ENCODE peak calls at places on chromosome 1, in four cellular contexts. R is K562, S is HCT116, Z is SK-N-SH. F is an unnamed sample.

GRCh38 chr1:29465755-29466154 is 229.4 kb downstream of the PTPRU start:
- DNase-seq in R (peak), S (no peak), Z (no peak), F (no peak)

GRCh38 chr1:31460027-31460426 is 47.0 kb downstream of the SERINC2 start:
- DNase-seq in R (peak), S (no peak), Z (no peak), F (peak)

GRCh38 chr1:151716405-151716762 is 219 bp downstream of the CELF3 start:
- DNase-seq in R (no peak), S (no peak), Z (no peak), F (no peak)

GRCh38 chr1:88851303-88852063 is 39.9 kb downstream of the GTF2B start:
- DNase-seq in R (no peak), S (no peak), Z (no peak), F (no peak)

GRCh38 chr1:1005774-1006304 is 5.9 kb upstream of the HES4 start:
- DNase-seq in R (no peak), S (no peak), Z (no peak), F (no peak)

GRCh38 chr1:241591317-241591716 is 48.9 kb downstream of the CHML start:
- DNase-seq in R (no peak), S (no peak), Z (no peak), F (peak)

GRCh38 chr1:102861247-102861646 is 247.1 kb downstream of the COL11A1 start:
- DNase-seq in R (no peak), S (no peak), Z (no peak), F (no peak)

GRCh38 chr1:74731399-74732052 is 1.3 kb downstream of the CRYZ start:
- DNase-seq in R (peak), S (no peak), Z (no peak), F (no peak)

GRCh38 chr1:62905309-62905708 is 121.4 kb downstream of the ATG4C start:
- DNase-seq in R (no peak), S (no peak), Z (no peak), F (no peak)

GRCh38 chr1:245969274-245969673 is 537.8 kb downstream of the SMYD3 start:
- DNase-seq in R (no peak), S (no peak), Z (no peak), F (no peak)

GRCh38 chr1:235563513-235563912 is 59.3 kb upstream of the B3GALNT2 start:
- DNase-seq in R (no peak), S (no peak), Z (no peak), F (no peak)

GRCh38 chr1:183476081-183476480 is 3.8 kb downstream of the SMG7 start:
- DNase-seq in R (no peak), S (no peak), Z (no peak), F (no peak)
- H3K4me3 ChIP-seq in R (no peak), S (no peak), Z (no peak), F (no peak)

GRCh38 chr1:52746189-52746588 is 19.9 kb downstream of the ZYG11B start:
- DNase-seq in R (no peak), S (no peak), Z (no peak), F (no peak)
- H3K9ac ChIP-seq in R (no peak), S (no peak), Z (no peak), F (no peak)

DNA sequence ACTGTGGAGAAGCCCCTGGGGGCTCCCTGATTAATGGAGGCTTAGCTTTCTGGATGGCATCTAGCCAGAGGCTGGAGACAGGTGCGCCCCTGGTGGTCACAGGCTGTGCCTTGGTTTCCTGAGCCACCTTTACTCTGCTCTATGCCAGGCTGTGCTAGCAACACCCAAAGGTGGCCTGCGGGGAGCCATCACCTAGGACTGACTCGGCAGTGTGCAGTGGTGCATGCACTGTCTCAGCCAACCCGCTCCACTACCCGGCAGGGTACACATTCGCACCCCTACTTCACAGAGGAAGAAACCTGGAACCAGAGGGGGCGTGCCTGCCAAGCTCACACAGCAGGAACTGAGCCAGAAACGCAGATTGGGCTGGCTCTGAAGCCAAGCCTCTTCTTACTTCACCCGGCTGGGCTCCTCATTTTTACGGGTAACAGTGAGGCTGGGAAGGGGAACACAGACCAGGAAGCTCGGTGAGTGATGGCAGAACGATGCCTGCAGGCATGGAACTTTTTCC is 24.8 kb downstream of the PCSK9 start:
- DNase-seq in R (no peak), S (no peak), Z (peak), F (no peak)
- TF ChIP-seq YY1 in R (no peak), S (no peak), Z (no peak), F (no peak)

GRCh38 chr1:16072095-16072494 is 1.4 kb downstream of the FAM131C start:
- DNase-seq in R (no peak), S (no peak), Z (no peak), F (no peak)

GRCh38 chr1:16073490-16074104 is at the start of gene FAM131C:
- DNase-seq in R (peak), S (no peak), Z (peak), F (no peak)

GRCh38 chr1:16071614-16072013 is 1.8 kb downstream of the FAM131C start:
- DNase-seq in R (no peak), S (no peak), Z (no peak), F (no peak)

GRCh38 chr1:16074217-16074616 is 766 bp upstream of the FAM131C start:
- DNase-seq in R (no peak), S (no peak), Z (no peak), F (no peak)

DNA sequence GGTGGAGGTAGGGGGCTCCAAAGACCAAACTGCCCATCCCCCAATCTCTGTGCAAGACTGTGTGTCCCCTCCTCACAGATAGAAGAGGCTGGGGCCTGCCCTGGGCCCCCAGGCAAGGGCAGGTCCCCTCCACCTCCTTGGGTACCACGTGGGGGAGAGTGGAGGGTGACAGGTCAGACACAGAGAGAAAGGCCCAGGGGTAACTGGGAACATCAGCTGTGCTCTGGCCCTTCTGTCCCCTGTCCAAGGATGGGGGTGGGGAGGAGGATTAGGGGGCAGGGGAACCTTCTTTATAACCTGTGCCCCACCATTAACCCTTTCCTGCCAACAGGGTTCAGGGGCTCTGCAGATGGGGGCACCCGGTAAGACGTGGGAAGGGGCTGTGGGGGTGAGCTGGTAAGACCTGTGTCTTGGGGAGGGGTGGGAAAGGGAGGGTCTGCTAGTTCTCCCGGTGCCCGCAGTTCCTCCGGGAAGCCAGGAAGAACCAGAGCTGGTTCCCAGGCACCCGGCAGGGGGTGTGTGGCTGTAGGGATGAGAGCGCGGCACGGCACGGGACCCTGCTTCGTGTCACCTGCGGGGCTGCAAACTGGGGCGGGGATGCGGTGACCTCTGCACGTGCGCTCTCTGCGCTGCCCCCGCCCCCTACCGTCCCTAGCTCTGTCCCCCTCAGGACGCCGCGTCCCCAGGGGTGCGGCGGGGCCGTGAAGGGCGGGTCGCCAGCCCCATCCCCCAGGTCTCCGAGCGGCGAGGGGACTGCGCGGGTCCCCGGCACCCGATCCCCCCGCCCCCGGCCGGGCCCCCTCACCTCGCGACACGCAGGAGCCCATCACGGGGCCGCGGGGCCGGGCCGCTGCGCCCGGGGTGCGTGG is 601 bp downstream of the FAM131C start:
- DNase-seq in R (peak), S (no peak), Z (peak), F (no peak)
- H3K4me3 ChIP-seq in R (peak), S (peak), Z (peak), F (peak)

DNA sequence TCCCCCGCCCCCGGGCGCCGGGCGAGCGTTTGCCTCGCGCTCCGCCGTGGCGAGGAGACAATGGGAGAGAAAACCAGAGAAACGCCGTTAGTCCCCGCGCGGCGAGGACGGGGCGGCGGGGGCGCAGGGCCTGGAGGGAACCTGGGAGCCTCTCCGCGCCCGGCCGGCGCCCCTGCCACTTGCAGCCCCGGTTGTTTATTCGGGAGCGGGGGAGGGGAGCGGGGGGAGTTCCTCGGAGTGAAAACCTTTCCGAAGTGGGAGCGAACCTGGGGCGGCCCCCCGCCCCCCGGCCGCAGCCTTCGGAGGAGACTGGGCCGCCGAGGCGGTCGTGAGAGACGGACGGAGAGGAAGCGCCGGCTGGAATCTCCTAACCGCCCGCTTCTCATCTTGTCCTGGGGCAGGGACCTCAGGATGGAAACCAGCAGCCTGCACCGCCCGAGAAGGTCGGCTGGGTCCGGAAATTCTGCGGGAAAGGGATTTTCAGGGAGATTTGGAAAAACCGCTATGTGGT is 850 bp downstream of the PLEKHO1 start:
- DNase-seq in R (peak), S (no peak), Z (peak), F (no peak)
- H3K9ac ChIP-seq in R (peak), S (peak), Z (peak), F (peak)

DNA sequence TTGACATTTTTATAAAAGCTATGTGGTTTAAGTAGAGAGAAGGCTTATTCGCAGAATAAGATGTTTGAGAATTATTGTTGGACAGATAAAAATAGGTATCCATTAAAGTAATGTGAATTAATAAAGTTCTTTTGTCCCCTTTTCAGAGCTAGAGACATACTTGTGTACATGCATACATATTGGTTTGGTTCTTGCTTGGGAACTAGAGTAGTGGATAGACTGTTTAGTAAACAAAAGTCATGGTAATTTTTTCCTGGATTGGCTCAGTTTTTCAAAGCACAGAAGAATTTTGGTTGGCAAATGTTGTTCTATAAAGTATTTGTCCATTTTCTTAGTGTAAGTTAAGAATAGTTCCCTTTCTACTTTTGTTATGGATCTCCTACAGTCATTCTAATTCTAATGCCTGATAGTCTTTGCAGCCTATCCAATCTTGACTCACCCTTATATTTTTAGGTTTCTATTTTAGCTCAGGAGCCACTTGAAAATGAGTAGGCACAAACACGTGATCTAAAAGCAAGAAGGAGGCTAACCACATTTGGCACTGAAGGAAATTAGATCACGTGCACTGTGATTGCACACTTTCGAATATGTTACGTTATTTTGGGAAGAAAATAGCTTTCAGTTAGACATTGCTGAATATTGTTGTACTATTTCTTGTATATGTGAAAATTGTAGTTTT is 47.0 kb downstream of the RABGAP1L start:
- DNase-seq in R (no peak), S (no peak), Z (no peak), F (no peak)
- TF ChIP-seq YY1 in R (no peak), S (no peak), Z (no peak), F (no peak)

F was measured in NT2/D1.